ENCODE peak calls at places on chromosome 4, in ten cellular contexts. B is GM23248, K is dorsolateral prefrontal cortex, X is astrocyte, Z is AG04450, S is pancreas, A is WERI-Rb-1, F is testis, P is lower lobe of right lung, Y is cardiac muscle cell. Q is an unnamed sample. For H3K27me3, the result is how much of the 10 kb centered on the place peaks cover.

GRCh38 chr4:91256043-91256442 is 1047.7 kb upstream of the GRID2 start:
- DNase-seq in B (no peak), K (no peak), X (no peak), Z (no peak), S (no peak), A (no peak), F (no peak), P (no peak), Y (no peak), Q (no peak)

GRCh38 chr4:95093460-95093859 is 335.7 kb downstream of the BMPR1B start:
- DNase-seq in B (no peak), K (no peak), X (no peak), Z (no peak), S (no peak), A (no peak), F (no peak), P (no peak), Y (no peak), Q (no peak)

GRCh38 chr4:5863461-5864113 is 29.3 kb downstream of the CRMP1 start:
- DNase-seq in B (peak), K (no peak), X (peak), Z (peak), S (no peak), A (no peak), F (no peak), P (no peak), Y (peak), Q (no peak)

GRCh38 chr4:40606239-40606767 is 23.4 kb downstream of the RBM47 start:
- DNase-seq in B (no peak), K (no peak), X (no peak), Z (no peak), S (no peak), A (peak), F (no peak), P (no peak), Y (no peak), Q (no peak)

GRCh38 chr4:95178938-95179337 is 369.8 kb downstream of the UNC5C start:
- DNase-seq in B (no peak), K (no peak), X (no peak), Z (no peak), S (no peak), A (no peak), F (no peak), P (no peak), Y (no peak), Q (no peak)

GRCh38 chr4:85724801-85725548 is 250.0 kb downstream of the ARHGAP24 start:
- DNase-seq in B (peak), K (no peak), X (no peak), Z (no peak), S (no peak), A (no peak), F (no peak), P (no peak), Y (peak), Q (no peak)

GRCh38 chr4:164779811-164780216 is 25.9 kb downstream of the SMIM31 start:
- DNase-seq in B (peak), K (no peak), X (peak), Z (no peak), S (no peak), A (peak), F (peak), P (no peak), Y (peak), Q (peak)

GRCh38 chr4:105272002-105272401 is 125.3 kb downstream of the TET2 start:
- DNase-seq in B (no peak), K (no peak), X (no peak), Z (no peak), S (no peak), A (no peak), F (no peak), P (no peak), Y (no peak), Q (no peak)

GRCh38 chr4:85474818-85475630 is at the start of gene ARHGAP24:
- DNase-seq in B (peak), K (no peak), X (peak), Z (peak), S (peak), A (no peak), F (peak), P (peak), Y (peak), Q (peak)

GRCh38 chr4:108783666-108784463 is 21.0 kb upstream of the ETNPPL start:
- DNase-seq in B (peak), K (no peak), X (no peak), Z (no peak), S (no peak), A (no peak), F (no peak), P (no peak), Y (peak), Q (no peak)

GRCh38 chr4:46274717-46275116 is 115.2 kb downstream of the GABRA2 start:
- DNase-seq in B (peak), K (no peak), X (no peak), Z (no peak), S (no peak), A (no peak), F (no peak), P (no peak), Y (peak), Q (no peak)

GRCh38 chr4:168755643-168756482 is 254.2 kb downstream of the CBR4 start:
- DNase-seq in B (peak), K (no peak), X (no peak), Z (no peak), S (no peak), A (no peak), F (no peak), P (no peak), Y (no peak), Q (no peak)

GRCh38 chr4:154719087-154719486 is 24.7 kb upstream of the LRAT start:
- DNase-seq in B (peak), K (no peak), X (peak), Z (no peak), S (no peak), A (no peak), F (no peak), P (no peak), Y (peak), Q (no peak)

GRCh38 chr4:147799986-147800555 is 68.2 kb downstream of the ARHGAP10 start:
- DNase-seq in B (no peak), K (no peak), X (peak), Z (no peak), S (no peak), A (no peak), F (no peak), P (no peak), Y (no peak), Q (peak)

GRCh38 chr4:88225216-88226107 is 58.9 kb downstream of the PPM1K start:
- DNase-seq in B (no peak), K (no peak), X (peak), Z (no peak), S (no peak), A (no peak), F (no peak), P (no peak), Y (peak), Q (no peak)

GRCh38 chr4:10098770-10099139 is 17.8 kb downstream of the WDR1 start:
- DNase-seq in B (peak), K (no peak), X (peak), Z (no peak), S (no peak), A (no peak), F (no peak), P (no peak), Y (peak), Q (no peak)

GRCh38 chr4:8538703-8539567 is 41.3 kb upstream of the GPR78 start:
- DNase-seq in B (peak), K (no peak), X (peak), Z (no peak), S (peak), A (no peak), F (no peak), P (no peak), Y (peak), Q (no peak)

GRCh38 chr4:40255722-40256281 is 59.0 kb downstream of the RHOH start:
- DNase-seq in B (peak), K (no peak), X (peak), Z (peak), S (no peak), A (no peak), F (no peak), P (no peak), Y (peak), Q (no peak)

GRCh38 chr4:57234252-57234775 is 124.1 kb upstream of the IGFBP7 start:
- DNase-seq in B (no peak), K (no peak), X (no peak), Z (no peak), S (no peak), A (no peak), F (no peak), P (no peak), Y (no peak), Q (no peak)

GRCh38 chr4:53465291-53465690 is 87.8 kb downstream of the FIP1L1 start:
- DNase-seq in B (no peak), K (no peak), X (no peak), Z (no peak), S (no peak), A (no peak), F (no peak), P (no peak), Y (peak), Q (no peak)

GRCh38 chr4:113449407-113449974 is 312.0 kb downstream of the CAMK2D start:
- DNase-seq in B (peak), K (no peak), X (no peak), Z (no peak), S (no peak), A (no peak), F (no peak), P (no peak), Y (peak), Q (no peak)

GRCh38 chr4:54484361-54484760 is 173.4 kb upstream of the KIT start:
- DNase-seq in B (no peak), K (no peak), X (no peak), Z (no peak), S (no peak), A (no peak), F (no peak), P (no peak), Y (no peak), Q (no peak)

GRCh38 chr4:132056466-132056865 is 1092.6 kb upstream of the PCDH10 start:
- DNase-seq in B (no peak), K (no peak), X (peak), Z (no peak), S (no peak), A (no peak), F (no peak), P (no peak), Y (peak), Q (no peak)

GRCh38 chr4:38675167-38676121 is 11.4 kb downstream of the KLF3 start:
- DNase-seq in B (peak), K (peak), X (peak), Z (peak), S (peak), A (peak), F (peak), P (peak), Y (peak), Q (peak)

GRCh38 chr4:5500165-5500564 is 208.2 kb downstream of the EVC2 start:
- DNase-seq in B (peak), K (no peak), X (no peak), Z (no peak), S (no peak), A (no peak), F (no peak), P (no peak), Y (peak), Q (no peak)

GRCh38 chr4:188295899-188296298 is 156.7 kb downstream of the TRIML1 start:
- DNase-seq in B (no peak), K (no peak), X (no peak), Z (no peak), S (no peak), A (no peak), F (no peak), P (no peak), Y (peak), Q (no peak)

GRCh38 chr4:795726-796119 is 30.2 kb downstream of the CPLX1 start:
- DNase-seq in B (no peak), K (no peak), X (no peak), Z (no peak), S (no peak), A (no peak), F (no peak), P (peak), Y (no peak), Q (no peak)

GRCh38 chr4:113921089-113921842 is 58.2 kb downstream of the ARSJ start:
- DNase-seq in B (peak), K (no peak), X (peak), Z (no peak), S (no peak), A (no peak), F (no peak), P (no peak), Y (peak), Q (no peak)

GRCh38 chr4:150342945-150343344 is 239.0 kb upstream of the MAB21L2 start:
- DNase-seq in B (no peak), K (no peak), X (no peak), Z (no peak), S (no peak), A (no peak), F (peak), P (no peak), Y (peak), Q (no peak)

GRCh38 chr4:148064451-148064850 is 332.6 kb downstream of the ARHGAP10 start:
- DNase-seq in B (no peak), K (no peak), X (no peak), Z (no peak), S (no peak), A (peak), F (no peak), P (no peak), Y (no peak), Q (no peak)

GRCh38 chr4:145720656-145721055 is 40.7 kb downstream of the C4orf51 start:
- DNase-seq in B (no peak), K (no peak), X (no peak), Z (no peak), S (no peak), A (no peak), F (no peak), P (no peak), Y (no peak), Q (no peak)

GRCh38 chr4:168584321-168584771 is 87.5 kb downstream of the PALLD start:
- DNase-seq in B (peak), K (no peak), X (peak), Z (no peak), S (no peak), A (no peak), F (no peak), P (no peak), Y (no peak), Q (no peak)

GRCh38 chr4:83362492-83363329 is 28.1 kb upstream of the HPSE start:
- DNase-seq in B (peak), K (no peak), X (peak), Z (no peak), S (no peak), A (no peak), F (no peak), P (no peak), Y (peak), Q (no peak)

GRCh38 chr4:83361416-83362196 is 27.0 kb upstream of the HPSE start:
- DNase-seq in B (no peak), K (no peak), X (no peak), Z (no peak), S (no peak), A (no peak), F (no peak), P (no peak), Y (no peak), Q (no peak)

GRCh38 chr4:83360018-83360417 is 25.4 kb upstream of the HPSE start:
- DNase-seq in B (no peak), K (no peak), X (no peak), Z (no peak), S (no peak), A (no peak), F (no peak), P (no peak), Y (no peak), Q (no peak)

GRCh38 chr4:83356899-83357661 is 22.4 kb upstream of the HPSE start:
- DNase-seq in B (peak), K (no peak), X (peak), Z (peak), S (no peak), A (no peak), F (no peak), P (no peak), Y (peak), Q (peak)

GRCh38 chr4:83358410-83358809 is 23.8 kb upstream of the HPSE start:
- DNase-seq in B (peak), K (no peak), X (peak), Z (peak), S (no peak), A (no peak), F (no peak), P (no peak), Y (peak), Q (no peak)
- H3K27ac ChIP-seq in B (peak), K (no peak), X (peak), Z (peak), S (no peak), A (no peak), F (no peak), P (no peak), Y (no peak), Q (no peak)

GRCh38 chr4:184267206-184267608 is 49.5 kb upstream of the ENPP6 start:
- DNase-seq in B (no peak), K (no peak), X (no peak), Z (no peak), S (no peak), A (no peak), F (no peak), P (no peak), Y (no peak), Q (no peak)

GRCh38 chr4:184267673-184268573 is 50.2 kb upstream of the ENPP6 start:
- DNase-seq in B (peak), K (no peak), X (peak), Z (peak), S (no peak), A (no peak), F (no peak), P (peak), Y (peak), Q (peak)

GRCh38 chr4:184263910-184264732 is 46.4 kb upstream of the ENPP6 start:
- DNase-seq in B (peak), K (peak), X (peak), Z (peak), S (peak), A (peak), F (peak), P (peak), Y (peak), Q (peak)

GRCh38 chr4:184263461-184263860 is 45.8 kb upstream of the ENPP6 start:
- DNase-seq in B (no peak), K (no peak), X (no peak), Z (no peak), S (no peak), A (no peak), F (no peak), P (no peak), Y (no peak), Q (no peak)

GRCh38 chr4:184265566-184266351 is 48.1 kb upstream of the ENPP6 start:
- DNase-seq in B (peak), K (no peak), X (peak), Z (no peak), S (no peak), A (no peak), F (no peak), P (no peak), Y (peak), Q (no peak)
- H3K4me3 ChIP-seq in B (no peak), K (peak), X (no peak), Z (no peak), S (no peak), A (no peak), F (no peak), P (peak), Y (no peak), Q (no peak)

DNA sequence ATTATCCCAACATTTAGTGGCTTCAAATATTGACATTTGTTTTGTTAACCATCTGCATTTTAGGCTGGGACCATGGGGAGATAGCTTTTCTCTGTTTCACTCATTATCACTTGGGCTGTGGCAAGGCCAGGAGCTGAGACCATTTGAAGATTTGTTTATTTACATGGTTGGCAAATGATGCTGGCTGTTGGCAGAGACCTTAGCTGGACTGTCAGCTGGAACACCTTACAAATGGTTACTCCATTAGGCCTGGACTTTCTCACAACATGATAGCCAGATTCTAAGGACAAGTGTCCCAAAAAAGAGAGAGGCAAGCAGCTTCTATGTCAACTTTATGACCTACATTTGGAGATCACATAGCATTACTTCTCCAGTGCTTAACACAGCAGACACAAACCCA is 130.4 kb downstream of the INPP4B start:
- DNase-seq in B (no peak), K (no peak), X (no peak), Z (no peak), S (no peak), A (no peak), F (no peak), P (no peak), Y (no peak), Q (no peak)
- H3K27me3 ChIP-seq in B (under half), K (under half), X (under half), Z (under half), S (under half), A (under half), F (under half), P (under half), Y (under half), Q (under half)

GRCh38 chr4:139647952-139648351 is 17.7 kb upstream of the MGST2 start:
- DNase-seq in B (no peak), K (no peak), X (no peak), Z (no peak), S (no peak), A (no peak), F (no peak), P (no peak), Y (no peak), Q (no peak)

GRCh38 chr4:139655116-139655515 is 10.5 kb upstream of the MGST2 start:
- DNase-seq in B (peak), K (no peak), X (peak), Z (no peak), S (no peak), A (peak), F (peak), P (no peak), Y (peak), Q (no peak)

GRCh38 chr4:139654516-139654915 is 11.1 kb upstream of the MGST2 start:
- DNase-seq in B (no peak), K (no peak), X (no peak), Z (no peak), S (no peak), A (no peak), F (no peak), P (no peak), Y (no peak), Q (no peak)

GRCh38 chr4:139647184-139647583 is 18.4 kb upstream of the MGST2 start:
- DNase-seq in B (no peak), K (no peak), X (no peak), Z (no peak), S (no peak), A (no peak), F (no peak), P (no peak), Y (no peak), Q (no peak)

DNA sequence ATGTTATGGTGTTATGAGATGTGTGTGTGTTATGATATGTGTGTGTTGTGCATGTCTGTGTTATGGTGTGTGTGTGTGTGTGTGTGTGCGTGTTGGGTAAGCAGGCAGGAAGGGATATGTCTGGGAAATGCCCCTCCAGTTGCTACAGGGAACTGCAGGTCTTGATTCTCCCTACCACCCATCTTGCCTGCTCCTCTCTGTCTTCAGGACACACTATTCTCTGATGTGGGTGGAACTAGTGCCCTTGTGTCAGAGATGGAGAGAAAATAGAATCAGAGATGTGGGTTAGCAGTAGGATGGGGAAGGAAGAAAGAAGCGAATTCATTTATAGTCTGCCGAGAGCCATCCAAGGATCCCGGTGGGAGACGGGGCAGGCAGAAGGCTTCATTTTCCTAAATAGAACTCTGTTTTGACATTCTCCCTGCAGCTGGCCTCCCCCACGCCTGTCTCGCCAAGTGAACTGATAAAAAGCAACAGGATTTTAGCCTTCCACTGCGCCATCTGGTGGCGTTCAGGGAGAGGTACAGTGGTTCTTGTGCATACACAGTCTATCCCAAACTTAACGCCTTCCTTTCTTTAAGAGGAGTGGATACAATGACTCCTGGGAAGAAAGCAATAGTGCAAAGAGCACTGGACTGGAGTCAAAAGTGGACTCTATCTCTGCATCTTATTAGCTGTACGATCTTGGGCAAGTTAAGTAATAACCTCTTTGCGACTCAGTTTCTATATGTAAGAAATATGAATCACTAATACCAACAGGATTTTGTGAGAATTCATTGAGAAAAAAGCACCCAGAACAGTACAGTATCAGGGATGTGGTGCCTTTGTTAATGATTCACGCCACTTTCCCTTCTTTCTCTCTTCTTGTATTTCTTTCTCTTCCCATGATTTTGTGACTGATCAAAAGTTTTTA is 14.1 kb upstream of the MGST2 start:
- DNase-seq in B (peak), K (peak), X (peak), Z (peak), S (peak), A (peak), F (peak), P (peak), Y (peak), Q (peak)
- H3K27ac ChIP-seq in B (no peak), K (peak), X (no peak), Z (no peak), S (no peak), A (no peak), F (no peak), P (no peak), Y (no peak), Q (no peak)

GRCh38 chr4:124743711-124744110 is 31.2 kb upstream of the ANKRD50 start:
- DNase-seq in B (no peak), K (no peak), X (no peak), Z (no peak), S (no peak), A (no peak), F (no peak), P (no peak), Y (no peak), Q (no peak)

GRCh38 chr4:124748965-124749364 is 36.4 kb upstream of the ANKRD50 start:
- DNase-seq in B (no peak), K (no peak), X (no peak), Z (no peak), S (no peak), A (no peak), F (no peak), P (no peak), Y (no peak), Q (no peak)

GRCh38 chr4:124745988-124746801 is 33.7 kb upstream of the ANKRD50 start:
- DNase-seq in B (peak), K (no peak), X (no peak), Z (no peak), S (no peak), A (no peak), F (peak), P (no peak), Y (peak), Q (no peak)
- H3K4me3 ChIP-seq in B (no peak), K (no peak), X (no peak), Z (no peak), S (no peak), A (no peak), F (no peak), P (no peak), Y (no peak), Q (no peak)

GRCh38 chr4:80207172-80207583 is 9.9 kb downstream of the PRDM8 start:
- DNase-seq in B (no peak), K (no peak), X (no peak), Z (no peak), S (no peak), A (no peak), F (no peak), P (no peak), Y (no peak), Q (no peak)
- H3K27me3 ChIP-seq in B (under half), K (under half), X (under half), Z (under half), S (under half), A (under half), F (under half), P (under half), Y (half or more), Q (under half)

Q was measured in naive thymus-derived CD4-positive, alpha-beta T cell.